ENCODE peak calls at places on chromosomes 3 and 15, in six cellular contexts. B is heart right ventricle, U is GM20000, A is HL-60, D is HepG2, Q is fibroblast of lung. E is an unnamed sample.

GRCh38 chr15:89672221-89673161 is 6.7 kb downstream of the PLIN1 start:
- DNase-seq in B (no peak), U (no peak), A (no peak), D (no peak), Q (peak; percentile 51), E (no peak)

GRCh38 chr3:178343433-178344038 is 192.7 kb upstream of the KCNMB2 start:
- DNase-seq in B (no peak), U (no peak), A (no peak), D (no peak), Q (no peak), E (no peak)

GRCh38 chr15:29924750-29925149 is 102.5 kb upstream of the TJP1 start:
- DNase-seq in B (peak; percentile 18), U (no peak), A (no peak), D (peak; percentile 60), Q (peak; percentile 93), E (no peak)

GRCh38 chr3:126343675-126344074 is 13.5 kb downstream of the KLF15 start:
- DNase-seq in B (no peak), U (no peak), A (no peak), D (no peak), Q (no peak), E (no peak)

GRCh38 chr15:91515188-91515754 is 338.2 kb upstream of the SLCO3A1 start:
- DNase-seq in B (peak; percentile 36), U (no peak), A (no peak), D (no peak), Q (peak; percentile 92), E (no peak)

GRCh38 chr3:98613616-98614015 is 20.2 kb upstream of the CPOX start:
- DNase-seq in B (no peak), U (no peak), A (no peak), D (no peak), Q (peak; percentile 68), E (no peak)

GRCh38 chr15:35737521-35737920 is 191.6 kb upstream of the DPH6 start:
- DNase-seq in B (no peak), U (no peak), A (no peak), D (no peak), Q (peak; percentile 78), E (no peak)

GRCh38 chr3:113758389-113759029 is 11.7 kb downstream of the ATP6V1A start:
- DNase-seq in B (no peak), U (no peak), A (no peak), D (no peak), Q (peak; percentile 94), E (no peak)

GRCh38 chr3:172709776-172710708 is 825 bp downstream of the NCEH1 start:
- DNase-seq in B (peak; percentile 39), U (no peak), A (no peak), D (no peak), Q (peak; percentile 53), E (peak; percentile 30)

GRCh38 chr3:138938877-138939562 is 7.9 kb downstream of the FOXL2 start:
- DNase-seq in B (no peak), U (no peak), A (no peak), D (no peak), Q (no peak), E (no peak)

GRCh38 chr3:186617038-186617934 is 4.4 kb downstream of the AHSG start:
- DNase-seq in B (peak; percentile 82), U (peak; percentile 84), A (peak; percentile 62), D (peak; percentile 49), Q (peak; percentile 95), E (peak; percentile 91)
- TF ChIP-seq CTCF in B (peak; percentile 71), U (peak; percentile 86), A (peak; percentile 70), D (peak; percentile 85), Q (peak; percentile 94), E (peak; percentile 95)

DNA sequence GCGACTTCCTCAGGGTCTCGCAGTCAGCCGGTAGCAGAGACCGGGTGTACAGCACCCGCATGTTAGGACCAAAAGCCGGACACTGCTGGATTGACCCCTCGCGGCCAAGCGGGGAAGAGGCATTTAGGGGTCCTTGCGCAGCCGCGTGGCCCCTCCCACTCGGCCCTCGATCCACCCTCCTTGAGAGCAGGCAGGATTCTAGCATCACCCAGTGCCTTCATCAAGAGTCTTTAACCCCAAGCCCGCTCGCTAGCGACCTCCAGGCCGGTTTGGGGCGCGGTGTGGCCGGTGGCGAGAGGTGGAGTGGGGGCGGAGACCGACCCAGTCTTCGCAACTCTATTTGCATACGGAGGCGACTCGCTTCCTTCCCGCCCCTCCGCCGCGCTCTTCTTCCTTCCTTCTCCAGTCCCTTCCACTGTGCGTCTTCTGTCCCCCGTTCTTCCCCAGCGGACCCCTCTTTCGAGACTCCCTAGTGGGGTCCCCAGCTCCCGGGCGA is at the start of gene ST6GAL1:
- DNase-seq in B (peak; percentile 77), U (peak; percentile 82), A (peak; percentile 49), D (peak; percentile 43), Q (peak; percentile 59), E (peak; percentile 84)
- TF ChIP-seq CTCF in B (peak; percentile 33), U (peak; percentile 12), A (no peak), D (peak; percentile 77), Q (peak; percentile 50), E (peak; percentile 35)

GRCh38 chr15:75640483-75641175 is 605 bp upstream of the IMP3 start:
- DNase-seq in B (peak; percentile 51), U (peak; percentile 68), A (no peak), D (peak; percentile 61), Q (peak; percentile 55), E (no peak)
- TF ChIP-seq CTCF in B (no peak), U (peak; percentile 23), A (no peak), D (peak; percentile 77), Q (peak; percentile 37), E (peak; percentile 59)

GRCh38 chr3:81492048-81492447 is 269.4 kb downstream of the GBE1 start:
- DNase-seq in B (no peak), U (no peak), A (no peak), D (no peak), Q (no peak), E (no peak)

GRCh38 chr3:81485444-81485865 is 276.0 kb downstream of the GBE1 start:
- DNase-seq in B (no peak), U (peak; percentile 26), A (no peak), D (no peak), Q (peak; percentile 88), E (peak; percentile 29)

GRCh38 chr3:81496407-81497104 is 264.9 kb downstream of the GBE1 start:
- DNase-seq in B (no peak), U (no peak), A (no peak), D (no peak), Q (no peak), E (no peak)

GRCh38 chr3:81490541-81491288 is 270.7 kb downstream of the GBE1 start:
- DNase-seq in B (peak; percentile 21), U (peak; percentile 47), A (peak; percentile 56), D (peak; percentile 81), Q (peak; percentile 76), E (peak; percentile 31)
- TF ChIP-seq CTCF in B (peak; percentile 53), U (peak; percentile 55), A (peak; percentile 55), D (peak; percentile 78), Q (peak; percentile 85), E (peak; percentile 59)

GRCh38 chr3:76698136-76698535 is 341.8 kb upstream of the ROBO2 start:
- DNase-seq in B (no peak), U (no peak), A (no peak), D (no peak), Q (no peak), E (no peak)

GRCh38 chr3:76700323-76700722 is 339.6 kb upstream of the ROBO2 start:
- DNase-seq in B (no peak), U (no peak), A (no peak), D (no peak), Q (peak; percentile 5), E (no peak)

GRCh38 chr3:76702676-76703075 is 337.2 kb upstream of the ROBO2 start:
- DNase-seq in B (no peak), U (no peak), A (no peak), D (no peak), Q (no peak), E (no peak)

DNA sequence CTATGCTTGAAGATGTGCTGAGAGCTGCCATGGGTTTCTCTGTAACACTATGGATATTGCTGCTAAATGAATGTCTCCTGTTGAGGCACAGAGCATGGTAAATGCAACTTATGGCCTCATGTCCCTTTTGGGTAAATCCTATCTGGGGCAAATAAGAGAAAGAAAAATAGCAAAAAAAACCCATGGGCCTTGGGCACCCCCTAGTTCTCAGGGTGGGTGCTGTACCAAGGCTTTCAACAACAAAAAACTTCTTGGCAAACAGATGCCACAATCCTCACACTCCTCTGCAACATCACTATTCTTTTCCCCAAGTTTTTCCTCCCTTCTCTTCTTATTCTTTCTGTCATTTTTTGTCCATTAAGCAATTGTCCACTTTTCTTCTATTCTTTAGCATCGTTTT is 340.1 kb upstream of the ROBO2 start:
- DNase-seq in B (no peak), U (no peak), A (no peak), D (no peak), Q (no peak), E (no peak)
- TF ChIP-seq CTCF in B (no peak), U (no peak), A (no peak), D (no peak), Q (no peak), E (no peak)

GRCh38 chr15:86906406-86906805 is 826.7 kb downstream of the AGBL1 start:
- DNase-seq in B (no peak), U (no peak), A (no peak), D (no peak), Q (peak; percentile 82), E (no peak)
- TF ChIP-seq CTCF in B (no peak), U (no peak), A (no peak), D (no peak), Q (no peak), E (no peak)

DNA sequence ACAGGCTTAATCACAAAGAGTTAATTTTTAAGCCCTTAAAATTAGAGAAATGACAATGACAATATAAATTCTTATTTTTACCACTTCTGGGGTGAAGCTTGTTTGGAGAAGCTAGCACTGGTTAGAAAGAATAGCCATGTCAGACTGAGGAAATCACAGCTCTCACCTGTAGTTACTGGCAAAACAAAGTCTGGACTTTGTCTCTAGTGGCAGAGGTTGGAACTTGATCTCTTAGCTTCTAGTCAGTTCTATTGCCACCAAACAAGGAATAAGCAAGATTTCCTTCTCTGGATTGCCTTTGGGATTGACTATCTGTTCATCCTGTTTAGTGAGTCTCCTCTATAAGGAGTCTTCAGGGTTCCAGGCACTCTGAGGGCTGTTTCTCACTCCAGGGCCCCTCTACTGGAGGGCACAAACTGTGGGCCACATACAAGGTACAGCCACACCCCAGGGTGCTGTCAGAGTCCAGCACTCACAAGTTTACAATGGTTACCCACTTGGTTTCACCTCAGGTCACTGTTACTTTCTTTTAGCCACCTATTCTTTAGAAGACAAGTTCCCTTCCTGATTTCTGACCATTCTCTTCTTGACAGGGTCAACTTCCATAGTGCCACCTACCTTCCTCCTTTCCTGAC is 426.6 kb upstream of the THBS1 start:
- DNase-seq in B (no peak), U (no peak), A (no peak), D (peak; percentile 27), Q (no peak), E (no peak)
- TF ChIP-seq CTCF in B (no peak), U (no peak), A (no peak), D (peak; percentile 9), Q (peak; percentile 32), E (no peak)